ENCODE peak calls at places on chromosomes 13 and 19, in eight cellular contexts. F, D, I, M, O, C, K and L are unnamed samples.

GRCh38 chr13:41827507-41828213 is 133.2 kb downstream of the VWA8 start:
- DNase-seq in F (no peak), D (no peak), I (no peak), M (peak; percentile 81), O (no peak), C (peak; percentile 88), K (peak; percentile 83), L (no peak)

GRCh38 chr13:42968906-42969305 is 23.1 kb downstream of the EPSTI1 start:
- DNase-seq in F (no peak), D (no peak), I (no peak), M (no peak), O (no peak), C (no peak), K (no peak), L (no peak)

GRCh38 chr19:8609210-8610040 is 1.1 kb downstream of the ADAMTS10 start:
- DNase-seq in F (peak; percentile 41), D (no peak), I (no peak), M (no peak), O (no peak), C (no peak), K (peak; percentile 77), L (peak; percentile 72)

GRCh38 chr19:39090881-39091280 is 6.7 kb downstream of the ACP7 start:
- DNase-seq in F (no peak), D (no peak), I (no peak), M (no peak), O (no peak), C (no peak), K (no peak), L (no peak)

GRCh38 chr19:33224694-33225457 is 774 bp downstream of the SLC7A10 start:
- DNase-seq in F (no peak), D (no peak), I (no peak), M (no peak), O (no peak), C (no peak), K (no peak), L (no peak)

GRCh38 chr13:70668983-70669382 is 560.7 kb upstream of the KLHL1 start:
- DNase-seq in F (no peak), D (no peak), I (no peak), M (no peak), O (no peak), C (no peak), K (no peak), L (no peak)

GRCh38 chr13:39766464-39767167 is 111.2 kb downstream of the COG6 start:
- DNase-seq in F (peak; percentile 83), D (no peak), I (no peak), M (no peak), O (no peak), C (no peak), K (no peak), L (no peak)

GRCh38 chr13:20340759-20341161 is 108.6 kb upstream of the GJB6 start:
- DNase-seq in F (no peak), D (no peak), I (no peak), M (peak; percentile 81), O (no peak), C (no peak), K (no peak), L (no peak)

GRCh38 chr19:36013280-36014028 is 559 bp downstream of the ALKBH6 start:
- DNase-seq in F (no peak), D (no peak), I (no peak), M (no peak), O (no peak), C (no peak), K (no peak), L (no peak)

GRCh38 chr13:106122234-106122633 is 413.2 kb downstream of the EFNB2 start:
- DNase-seq in F (no peak), D (no peak), I (no peak), M (no peak), O (no peak), C (no peak), K (no peak), L (no peak)

GRCh38 chr19:16946951-16947940 is 58.4 kb downstream of the F2RL3 start:
- DNase-seq in F (no peak), D (no peak), I (no peak), M (no peak), O (no peak), C (no peak), K (no peak), L (no peak)

GRCh38 chr19:1251503-1252220 is 3.3 kb downstream of the MIDN start:
- DNase-seq in F (peak; percentile 26), D (peak; percentile 65), I (no peak), M (no peak), O (peak; percentile 66), C (no peak), K (peak; percentile 42), L (no peak)

GRCh38 chr19:34269968-34270621 is 15.7 kb downstream of the GARRE1 start:
- DNase-seq in F (peak; percentile 66), D (peak; percentile 48), I (peak; percentile 49), M (peak; percentile 70), O (peak; percentile 70), C (no peak), K (peak; percentile 96), L (peak; percentile 43)

GRCh38 chr13:43782686-43783085 is 4.1 kb downstream of the ENOX1 start:
- DNase-seq in F (no peak), D (no peak), I (no peak), M (peak; percentile 31), O (no peak), C (no peak), K (no peak), L (no peak)

GRCh38 chr19:35845215-35846037 is 6.9 kb downstream of the NPHS1 start:
- DNase-seq in F (no peak), D (no peak), I (no peak), M (no peak), O (no peak), C (no peak), K (no peak), L (no peak)

GRCh38 chr13:106302011-106302410 is 233.5 kb downstream of the EFNB2 start:
- DNase-seq in F (no peak), D (no peak), I (no peak), M (peak; percentile 72), O (no peak), C (no peak), K (no peak), L (no peak)

GRCh38 chr13:75365724-75366173 is 116.2 kb downstream of the TBC1D4 start:
- DNase-seq in F (no peak), D (no peak), I (no peak), M (peak; percentile 94), O (peak; percentile 66), C (no peak), K (peak; percentile 92), L (peak; percentile 69)

GRCh38 chr19:45968626-45969025 is 5.0 kb downstream of the NOVA2 start:
- DNase-seq in F (no peak), D (no peak), I (no peak), M (peak; percentile 41), O (no peak), C (no peak), K (no peak), L (no peak)